ENCODE peak calls at places on chromosomes 12 and 14, in six cellular contexts. One of them, this sample, is unnamed.
A peak's percentile ranks its signal among the peaks of the same experiment; 100 is the strongest.

GRCh38 chr14:74973003-74973614 is 17.7 kb upstream of the PGF start:
- DNase-seq in mesendoderm: no peak
- DNase-seq in mesenchymal stem cell: no peak
- DNase-seq in H1: no peak
- DNase-seq in neuronal stem cell: no peak
- DNase-seq in H9: no peak
- DNase-seq in this sample: peak; percentile 44

GRCh38 chr12:75933136-75933535 is 98.4 kb downstream of the PHLDA1 start:
- DNase-seq in mesendoderm: no peak
- DNase-seq in mesenchymal stem cell: peak; percentile 97
- DNase-seq in H1: no peak
- DNase-seq in neuronal stem cell: no peak
- DNase-seq in H9: no peak
- DNase-seq in this sample: peak; percentile 96

GRCh38 chr12:96198970-96199369 is 4.8 kb downstream of the ELK3 start:
- DNase-seq in mesendoderm: no peak
- DNase-seq in mesenchymal stem cell: peak; percentile 91
- DNase-seq in H1: no peak
- DNase-seq in neuronal stem cell: no peak
- DNase-seq in H9: no peak
- DNase-seq in this sample: peak; percentile 96

GRCh38 chr12:8493084-8493483 is 20.2 kb upstream of the CLEC4D start:
- DNase-seq in mesendoderm: no peak
- DNase-seq in mesenchymal stem cell: peak; percentile 1
- DNase-seq in H1: no peak
- DNase-seq in neuronal stem cell: no peak
- DNase-seq in H9: no peak
- DNase-seq in this sample: no peak

GRCh38 chr12:59398164-59398563 is 197.7 kb upstream of the SLC16A7 start:
- DNase-seq in mesendoderm: no peak
- DNase-seq in mesenchymal stem cell: no peak
- DNase-seq in H1: no peak
- DNase-seq in neuronal stem cell: no peak
- DNase-seq in H9: no peak
- DNase-seq in this sample: no peak

GRCh38 chr14:90740946-90741681 is 75.1 kb downstream of the TTC7B start:
- DNase-seq in mesendoderm: no peak
- DNase-seq in mesenchymal stem cell: no peak
- DNase-seq in H1: peak; percentile 39
- DNase-seq in neuronal stem cell: no peak
- DNase-seq in H9: no peak
- DNase-seq in this sample: no peak

GRCh38 chr14:23299558-23299957 is 3.1 kb downstream of the PPP1R3E start:
- DNase-seq in mesendoderm: no peak
- DNase-seq in mesenchymal stem cell: peak; percentile 80
- DNase-seq in H1: no peak
- DNase-seq in neuronal stem cell: no peak
- DNase-seq in H9: no peak
- DNase-seq in this sample: peak; percentile 70

GRCh38 chr12:69704357-69704756 is 5.3 kb upstream of the BEST3 start:
- DNase-seq in mesendoderm: no peak
- DNase-seq in mesenchymal stem cell: no peak
- DNase-seq in H1: no peak
- DNase-seq in neuronal stem cell: no peak
- DNase-seq in H9: no peak
- DNase-seq in this sample: no peak

GRCh38 chr12:132481771-132482745 is 7.9 kb upstream of the FBRSL1 start:
- DNase-seq in mesendoderm: no peak
- DNase-seq in mesenchymal stem cell: no peak
- DNase-seq in H1: no peak
- DNase-seq in neuronal stem cell: no peak
- DNase-seq in H9: no peak
- DNase-seq in this sample: no peak

GRCh38 chr14:73633115-73633514 is 11.7 kb upstream of the DNAL1 start:
- DNase-seq in mesendoderm: no peak
- DNase-seq in mesenchymal stem cell: no peak
- DNase-seq in H1: no peak
- DNase-seq in neuronal stem cell: no peak
- DNase-seq in H9: no peak
- DNase-seq in this sample: no peak

GRCh38 chr12:66111605-66112004 is 18.9 kb downstream of the LLPH start:
- DNase-seq in mesendoderm: no peak
- DNase-seq in mesenchymal stem cell: peak; percentile 37
- DNase-seq in H1: no peak
- DNase-seq in neuronal stem cell: no peak
- DNase-seq in H9: no peak
- DNase-seq in this sample: no peak

GRCh38 chr12:34397591-34398365 is 375.5 kb downstream of the ALG10 start:
- DNase-seq in mesendoderm: no peak
- DNase-seq in mesenchymal stem cell: no peak
- DNase-seq in H1: peak; percentile 1
- DNase-seq in neuronal stem cell: no peak
- DNase-seq in H9: peak; percentile 10
- DNase-seq in this sample: no peak

GRCh38 chr14:49977126-49977841 is 84.4 kb downstream of the ARF6 start:
- DNase-seq in mesendoderm: no peak
- DNase-seq in mesenchymal stem cell: no peak
- DNase-seq in H1: no peak
- DNase-seq in neuronal stem cell: no peak
- DNase-seq in H9: no peak
- DNase-seq in this sample: no peak

GRCh38 chr12:124756730-124757129 is 106.9 kb downstream of the SCARB1 start:
- DNase-seq in mesendoderm: no peak
- DNase-seq in mesenchymal stem cell: no peak
- DNase-seq in H1: no peak
- DNase-seq in neuronal stem cell: no peak
- DNase-seq in H9: no peak
- DNase-seq in this sample: no peak

GRCh38 chr12:124754949-124755800 is 108.5 kb downstream of the SCARB1 start:
- DNase-seq in mesendoderm: peak; percentile 53
- DNase-seq in mesenchymal stem cell: peak; percentile 97
- DNase-seq in H1: no peak
- DNase-seq in neuronal stem cell: no peak
- DNase-seq in H9: peak; percentile 64
- DNase-seq in this sample: peak; percentile 67

GRCh38 chr12:124754491-124754890 is 109.2 kb downstream of the SCARB1 start:
- DNase-seq in mesendoderm: no peak
- DNase-seq in mesenchymal stem cell: no peak
- DNase-seq in H1: no peak
- DNase-seq in neuronal stem cell: no peak
- DNase-seq in H9: no peak
- DNase-seq in this sample: no peak

GRCh38 chr12:124756151-124756550 is 107.5 kb downstream of the SCARB1 start:
- DNase-seq in mesendoderm: no peak
- DNase-seq in mesenchymal stem cell: peak; percentile 59
- DNase-seq in H1: no peak
- DNase-seq in neuronal stem cell: no peak
- DNase-seq in H9: no peak
- DNase-seq in this sample: no peak

DNA sequence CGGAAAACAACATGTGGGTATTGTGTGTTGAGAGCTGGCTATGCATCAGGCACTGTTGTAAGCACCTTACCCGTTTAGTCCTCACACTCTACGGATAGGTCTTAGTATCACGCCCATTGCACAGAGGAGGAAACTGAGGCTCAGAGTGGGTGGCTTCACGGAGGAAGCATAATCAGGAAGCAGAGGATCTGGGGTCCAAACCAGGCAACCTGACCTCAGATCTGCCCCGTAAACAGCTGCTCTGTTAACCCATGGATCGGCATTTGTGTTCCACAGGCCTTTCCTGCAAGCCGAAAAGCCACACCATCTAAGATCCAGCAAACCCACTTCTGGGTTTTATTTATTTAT is 107.9 kb downstream of the SCARB1 start:
- DNase-seq in mesendoderm: no peak
- DNase-seq in mesenchymal stem cell: no peak
- DNase-seq in H1: no peak
- DNase-seq in neuronal stem cell: no peak
- DNase-seq in H9: no peak
- DNase-seq in this sample: no peak
- H3K27me3 ChIP-seq in mesendoderm: no peaks in the 10 kb centered on the region
- H3K27me3 ChIP-seq in mesenchymal stem cell: peaks cover 22% of the 10 kb centered on the region
- H3K27me3 ChIP-seq in H1: no peaks in the 10 kb centered on the region
- H3K27me3 ChIP-seq in neuronal stem cell: no peaks in the 10 kb centered on the region
- H3K27me3 ChIP-seq in H9: no peaks in the 10 kb centered on the region
- H3K27me3 ChIP-seq in this sample: peaks cover 7% of the 10 kb centered on the region

DNA sequence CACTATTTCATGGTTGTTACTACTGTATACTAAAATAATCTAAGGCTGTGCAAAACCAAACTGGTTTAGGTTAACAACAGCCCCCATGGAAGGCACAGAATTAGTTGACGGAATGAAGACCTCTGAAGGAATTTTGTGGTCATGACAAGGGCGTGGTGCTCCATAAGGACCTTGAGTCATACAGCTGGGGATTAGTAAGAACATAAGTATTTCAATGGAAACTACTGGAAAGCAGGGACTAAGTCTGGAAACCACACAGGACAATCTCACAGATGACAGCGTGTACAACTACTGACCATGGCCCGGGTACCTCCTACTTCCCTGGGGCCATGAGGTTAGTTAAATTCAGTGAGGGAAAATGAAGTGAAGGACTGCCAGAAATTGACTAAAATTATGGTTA is 98.5 kb upstream of the PLEKHA5 start:
- DNase-seq in mesendoderm: peak; percentile 21
- DNase-seq in mesenchymal stem cell: peak; percentile 89
- DNase-seq in H1: no peak
- DNase-seq in neuronal stem cell: no peak
- DNase-seq in H9: no peak
- DNase-seq in this sample: peak; percentile 85
- H2BK15ac ChIP-seq in mesendoderm: no peak overlapping the region
- H2BK15ac ChIP-seq in mesenchymal stem cell: no peak overlapping the region
- H2BK15ac ChIP-seq in H1: no peak overlapping the region
- H2BK15ac ChIP-seq in neuronal stem cell: no peak overlapping the region
- H2BK15ac ChIP-seq in H9: no peak overlapping the region
- H2BK15ac ChIP-seq in this sample: no peak overlapping the region

DNA sequence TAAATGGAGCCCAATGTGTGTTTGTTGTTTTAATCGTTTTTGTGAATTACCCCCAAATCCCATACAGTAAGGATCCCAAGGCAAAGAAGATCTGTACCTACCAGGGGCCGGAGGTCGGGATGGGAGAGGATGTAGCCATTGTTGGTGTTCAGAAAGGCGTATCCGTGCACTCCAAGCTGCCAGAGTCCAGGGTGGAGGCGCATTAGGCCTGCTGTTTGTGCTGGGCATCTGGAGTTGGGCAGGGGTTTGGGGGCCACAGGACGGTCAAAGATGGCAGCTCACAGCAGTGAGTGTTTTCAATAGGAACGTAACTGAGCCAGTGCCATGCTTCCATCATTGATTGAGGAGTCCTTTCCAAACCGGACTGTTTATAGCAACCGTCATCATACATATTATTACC is 40.2 kb downstream of the CACNA2D4 start:
- DNase-seq in mesendoderm: no peak
- DNase-seq in mesenchymal stem cell: no peak
- DNase-seq in H1: no peak
- DNase-seq in neuronal stem cell: no peak
- DNase-seq in H9: no peak
- DNase-seq in this sample: no peak
- H3K27me3 ChIP-seq in mesendoderm: no peaks in the 10 kb centered on the region
- H3K27me3 ChIP-seq in mesenchymal stem cell: peaks cover 90% of the 10 kb centered on the region
- H3K27me3 ChIP-seq in H1: no peaks in the 10 kb centered on the region
- H3K27me3 ChIP-seq in neuronal stem cell: no peaks in the 10 kb centered on the region
- H3K27me3 ChIP-seq in H9: no peaks in the 10 kb centered on the region
- H3K27me3 ChIP-seq in this sample: peaks cover 75% of the 10 kb centered on the region

DNA sequence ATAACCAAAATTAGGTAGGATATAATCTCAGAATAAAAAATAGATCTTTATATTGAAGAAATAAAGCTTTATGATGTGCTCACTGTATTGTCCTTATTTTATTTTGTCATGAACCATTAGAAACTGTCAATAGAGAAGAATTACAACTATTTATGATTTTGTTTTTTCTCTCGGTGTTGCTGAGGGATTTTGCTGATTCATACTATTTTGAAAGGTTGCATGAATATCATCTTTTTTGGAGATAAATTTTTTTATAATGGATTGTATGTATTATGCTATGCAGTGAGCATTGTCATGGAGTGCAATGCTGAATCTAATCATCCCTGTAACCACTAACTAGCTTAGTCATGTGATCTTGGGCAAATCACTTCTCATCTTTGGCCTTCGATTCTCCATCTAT is 15.0 kb downstream of the SLC39A9 start:
- DNase-seq in mesendoderm: no peak
- DNase-seq in mesenchymal stem cell: no peak
- DNase-seq in H1: no peak
- DNase-seq in neuronal stem cell: no peak
- DNase-seq in H9: no peak
- DNase-seq in this sample: no peak
- H2BK15ac ChIP-seq in mesendoderm: no peak overlapping the region
- H2BK15ac ChIP-seq in mesenchymal stem cell: no peak overlapping the region
- H2BK15ac ChIP-seq in H1: no peak overlapping the region
- H2BK15ac ChIP-seq in neuronal stem cell: no peak overlapping the region
- H2BK15ac ChIP-seq in H9: no peak overlapping the region
- H2BK15ac ChIP-seq in this sample: no peak overlapping the region